ENCODE peak calls at places on chromosomes 13 and 19, in seven cellular contexts. S, Z, J, M, V, O and Y are unnamed samples.

GRCh38 chr13:98657506-98658085 is 80.7 kb upstream of the STK24 start:
- DNase-seq in S (no peak), Z (no peak), J (no peak), M (no peak), V (no peak), O (no peak), Y (no peak)

GRCh38 chr13:46749951-46750350 is 47.0 kb downstream of the ESD start:
- DNase-seq in S (no peak), Z (peak), J (no peak), M (no peak), V (no peak), O (no peak), Y (no peak)

GRCh38 chr13:25948910-25949309 is 102.9 kb downstream of the SHISA2 start:
- DNase-seq in S (no peak), Z (no peak), J (no peak), M (no peak), V (no peak), O (no peak), Y (no peak)

GRCh38 chr19:35232912-35233311 is 4.4 kb upstream of the FAM187B start:
- DNase-seq in S (no peak), Z (no peak), J (no peak), M (no peak), V (no peak), O (no peak), Y (peak)

GRCh38 chr13:99384468-99384867 is 77.3 kb upstream of the GPR183 start:
- DNase-seq in S (no peak), Z (no peak), J (no peak), M (no peak), V (no peak), O (no peak), Y (no peak)

GRCh38 chr13:69553976-69554375 is 553.6 kb upstream of the ATXN8OS start:
- DNase-seq in S (no peak), Z (no peak), J (no peak), M (no peak), V (no peak), O (no peak), Y (no peak)

GRCh38 chr13:108734676-108735075 is 105.3 kb downstream of the MYO16 start:
- DNase-seq in S (no peak), Z (no peak), J (no peak), M (no peak), V (no peak), O (no peak), Y (no peak)

GRCh38 chr13:95275322-95276118 is 25.7 kb downstream of the ABCC4 start:
- DNase-seq in S (no peak), Z (no peak), J (no peak), M (peak), V (no peak), O (no peak), Y (no peak)

GRCh38 chr19:1488282-1488601 is 1.9 kb downstream of the PCSK4 start:
- DNase-seq in S (no peak), Z (no peak), J (no peak), M (no peak), V (no peak), O (no peak), Y (no peak)

GRCh38 chr19:15251010-15251748 is 18.9 kb upstream of the EPHX3 start:
- DNase-seq in S (no peak), Z (no peak), J (peak), M (no peak), V (no peak), O (peak), Y (no peak)

GRCh38 chr19:35641515-35642151 is at the start of gene ETV2:
- DNase-seq in S (no peak), Z (no peak), J (peak), M (peak), V (peak), O (peak), Y (no peak)

GRCh38 chr13:106815545-106815944 is 247.6 kb upstream of the ARGLU1 start:
- DNase-seq in S (no peak), Z (no peak), J (no peak), M (no peak), V (no peak), O (no peak), Y (no peak)

GRCh38 chr13:27406178-27406939 is 18.1 kb upstream of the GTF3A start:
- DNase-seq in S (no peak), Z (no peak), J (no peak), M (no peak), V (peak), O (peak), Y (no peak)

GRCh38 chr19:39125554-39126311 is at the start of gene PAK4:
- DNase-seq in S (peak), Z (peak), J (peak), M (peak), V (peak), O (peak), Y (peak)

GRCh38 chr13:98890186-98890585 is 87.7 kb downstream of the DOCK9 start:
- DNase-seq in S (peak), Z (peak), J (no peak), M (no peak), V (no peak), O (peak), Y (no peak)

GRCh38 chr13:113980489-113981064 is 6.7 kb upstream of the C13orf46 start:
- DNase-seq in S (no peak), Z (no peak), J (no peak), M (no peak), V (no peak), O (no peak), Y (no peak)

GRCh38 chr19:19662866-19663291 is 597 bp downstream of the ATP13A1 start:
- DNase-seq in S (no peak), Z (no peak), J (no peak), M (no peak), V (peak), O (no peak), Y (no peak)

GRCh38 chr13:112651306-112651705 is 38.5 kb upstream of the ATP11A start:
- DNase-seq in S (no peak), Z (no peak), J (no peak), M (no peak), V (no peak), O (peak), Y (no peak)

GRCh38 chr19:6047256-6047655 is 63.0 kb downstream of the RFX2 start:
- DNase-seq in S (no peak), Z (no peak), J (no peak), M (no peak), V (no peak), O (no peak), Y (peak)

GRCh38 chr19:31448221-31448657 is 99.0 kb upstream of the TSHZ3 start:
- DNase-seq in S (peak), Z (no peak), J (peak), M (peak), V (peak), O (no peak), Y (no peak)

GRCh38 chr19:28234637-28235036 is 978.3 kb downstream of the UQCRFS1 start:
- DNase-seq in S (peak), Z (peak), J (no peak), M (no peak), V (no peak), O (no peak), Y (no peak)

GRCh38 chr19:55641376-55642152 is 762 bp downstream of the ZNF580 start:
- DNase-seq in S (no peak), Z (no peak), J (no peak), M (no peak), V (peak), O (no peak), Y (no peak)

GRCh38 chr13:73399347-73400216 is 340.8 kb downstream of the KLF5 start:
- DNase-seq in S (no peak), Z (no peak), J (no peak), M (peak), V (peak), O (no peak), Y (no peak)

GRCh38 chr13:97076898-97077297 is 82.6 kb upstream of the OXGR1 start:
- DNase-seq in S (no peak), Z (no peak), J (no peak), M (no peak), V (no peak), O (peak), Y (no peak)

GRCh38 chr19:55198651-55199050 is 10.7 kb downstream of the PTPRH start:
- DNase-seq in S (no peak), Z (no peak), J (no peak), M (no peak), V (no peak), O (no peak), Y (no peak)

GRCh38 chr19:31676271-31677004 is 327.2 kb upstream of the TSHZ3 start:
- DNase-seq in S (no peak), Z (no peak), J (no peak), M (no peak), V (no peak), O (no peak), Y (no peak)

GRCh38 chr13:51684076-51684475 is 99.8 kb downstream of the WDFY2 start:
- DNase-seq in S (no peak), Z (peak), J (no peak), M (no peak), V (no peak), O (no peak), Y (no peak)

GRCh38 chr19:2309734-2310362 is 1.9 kb upstream of the LINGO3 start:
- DNase-seq in S (no peak), Z (peak), J (no peak), M (no peak), V (no peak), O (no peak), Y (no peak)

GRCh38 chr13:59303433-59303832 is 860.3 kb downstream of the DIAPH3 start:
- DNase-seq in S (no peak), Z (no peak), J (no peak), M (no peak), V (no peak), O (no peak), Y (no peak)

GRCh38 chr13:81275666-81276258 is 934.8 kb upstream of the SPRY2 start:
- DNase-seq in S (no peak), Z (no peak), J (no peak), M (no peak), V (no peak), O (no peak), Y (no peak)

GRCh38 chr13:48641404-48641803 is 12.3 kb upstream of the CYSLTR2 start:
- DNase-seq in S (no peak), Z (no peak), J (no peak), M (no peak), V (no peak), O (no peak), Y (no peak)

GRCh38 chr13:46896346-46897138 is at the start of gene HTR2A:
- DNase-seq in S (peak), Z (no peak), J (no peak), M (peak), V (no peak), O (no peak), Y (no peak)

GRCh38 chr13:74067818-74068217 is 66.4 kb downstream of the KLF12 start:
- DNase-seq in S (no peak), Z (no peak), J (no peak), M (no peak), V (no peak), O (no peak), Y (no peak)

GRCh38 chr13:72737033-72737432 is 9.3 kb downstream of the BORA start:
- DNase-seq in S (no peak), Z (no peak), J (no peak), M (no peak), V (no peak), O (no peak), Y (no peak)

GRCh38 chr13:28590450-28590849 is 68.5 kb upstream of the POMP start:
- DNase-seq in S (no peak), Z (no peak), J (no peak), M (no peak), V (no peak), O (no peak), Y (no peak)

GRCh38 chr19:42422576-42423461 is 4.4 kb downstream of the LIPE start:
- DNase-seq in S (no peak), Z (no peak), J (no peak), M (no peak), V (peak), O (no peak), Y (no peak)

DNA sequence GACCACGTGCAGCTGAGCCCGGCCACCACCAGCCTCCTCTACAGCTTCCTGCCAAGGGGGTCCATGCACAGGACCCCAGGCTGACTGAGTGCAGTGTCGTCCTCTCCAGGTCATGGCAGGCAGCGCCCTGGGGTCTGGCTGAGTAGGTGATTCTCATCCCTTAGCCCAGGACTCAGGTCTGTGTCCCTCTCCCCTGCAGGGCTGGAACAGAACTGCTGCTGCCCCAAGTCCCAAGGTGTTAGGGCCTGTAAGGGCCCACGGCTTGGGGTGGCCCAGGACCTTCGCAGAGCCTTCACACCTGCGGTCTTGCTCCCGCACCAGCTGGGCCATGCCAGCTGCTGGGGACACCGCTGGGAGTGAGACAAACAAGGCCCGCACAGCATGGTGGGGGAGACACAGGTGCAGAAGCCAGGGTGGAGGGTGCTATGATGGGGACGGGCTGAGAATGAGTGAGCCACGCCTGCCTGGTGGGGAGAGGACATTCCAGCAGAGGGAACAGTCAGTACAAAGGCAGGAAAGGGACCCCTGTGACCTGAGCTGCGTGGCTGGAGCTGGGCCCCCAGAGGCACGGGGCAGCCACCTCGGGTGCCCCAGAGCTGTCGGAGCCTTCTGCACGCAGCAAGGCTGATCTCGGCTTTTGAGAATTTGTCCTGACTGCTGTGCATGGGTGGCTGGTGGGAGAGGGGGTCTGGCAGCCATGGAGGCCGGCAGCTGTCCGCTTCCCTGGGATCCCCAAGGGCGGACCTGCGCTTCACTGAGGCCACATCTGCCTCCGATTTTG is 11.9 kb downstream of the PLEKHF1 start:
- DNase-seq in S (no peak), Z (no peak), J (no peak), M (no peak), V (no peak), O (no peak), Y (no peak)
- TF ChIP-seq CTCF in S (no peak), Z (no peak), J (no peak), M (no peak), V (no peak), O (no peak), Y (peak)

GRCh38 chr13:20294497-20294896 is 62.4 kb upstream of the GJB6 start:
- DNase-seq in S (no peak), Z (no peak), J (no peak), M (no peak), V (no peak), O (no peak), Y (no peak)
- TF ChIP-seq CTCF in S (peak), Z (no peak), J (no peak), M (no peak), V (no peak), O (no peak), Y (peak)

GRCh38 chr13:109871018-109871370 is 84.6 kb upstream of the IRS2 start:
- DNase-seq in S (no peak), Z (no peak), J (no peak), M (no peak), V (no peak), O (no peak), Y (no peak)

GRCh38 chr13:109867766-109868165 is 81.4 kb upstream of the IRS2 start:
- DNase-seq in S (no peak), Z (no peak), J (no peak), M (no peak), V (no peak), O (no peak), Y (no peak)

GRCh38 chr13:109869312-109870237 is 83.2 kb upstream of the IRS2 start:
- DNase-seq in S (peak), Z (no peak), J (peak), M (peak), V (peak), O (peak), Y (no peak)

GRCh38 chr13:109870281-109871017 is 84.1 kb upstream of the IRS2 start:
- DNase-seq in S (no peak), Z (no peak), J (no peak), M (no peak), V (no peak), O (no peak), Y (no peak)

DNA sequence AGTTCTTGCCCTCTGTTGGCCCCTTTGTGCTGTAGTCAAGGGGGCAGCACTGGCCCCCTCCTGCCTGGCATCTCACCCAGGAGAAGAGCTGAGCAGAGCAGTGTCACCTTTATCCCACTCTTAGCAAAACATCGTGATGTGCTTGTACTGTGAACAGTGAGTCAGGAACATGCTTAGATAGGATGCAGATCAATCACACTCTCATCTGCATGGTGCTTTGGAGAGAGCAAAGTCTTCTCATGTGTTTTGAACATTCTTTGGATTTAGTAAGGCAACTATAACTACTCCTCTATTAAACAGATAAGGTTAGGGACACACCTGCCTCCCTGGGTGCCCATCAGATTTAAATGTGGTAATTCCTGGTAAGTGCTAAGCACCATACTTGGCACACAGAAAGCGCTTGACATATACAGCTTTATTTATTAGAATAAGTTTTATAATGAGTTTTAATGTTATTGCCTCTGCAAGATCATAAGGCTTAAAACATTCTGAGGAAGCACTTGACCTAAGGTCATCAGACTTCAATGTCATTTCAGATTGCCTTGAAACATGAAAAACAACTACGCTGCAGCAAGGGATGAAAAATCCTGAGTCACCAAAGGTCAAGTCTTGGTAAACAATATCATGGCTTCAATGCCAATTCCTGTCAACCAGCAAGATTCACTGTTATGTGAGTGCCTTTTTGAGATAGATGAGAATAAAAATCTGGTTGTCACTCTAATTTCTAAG is 82.4 kb upstream of the IRS2 start:
- DNase-seq in S (no peak), Z (no peak), J (no peak), M (no peak), V (no peak), O (no peak), Y (no peak)
- TF ChIP-seq CTCF in S (no peak), Z (no peak), J (no peak), M (no peak), V (no peak), O (no peak), Y (no peak)

DNA sequence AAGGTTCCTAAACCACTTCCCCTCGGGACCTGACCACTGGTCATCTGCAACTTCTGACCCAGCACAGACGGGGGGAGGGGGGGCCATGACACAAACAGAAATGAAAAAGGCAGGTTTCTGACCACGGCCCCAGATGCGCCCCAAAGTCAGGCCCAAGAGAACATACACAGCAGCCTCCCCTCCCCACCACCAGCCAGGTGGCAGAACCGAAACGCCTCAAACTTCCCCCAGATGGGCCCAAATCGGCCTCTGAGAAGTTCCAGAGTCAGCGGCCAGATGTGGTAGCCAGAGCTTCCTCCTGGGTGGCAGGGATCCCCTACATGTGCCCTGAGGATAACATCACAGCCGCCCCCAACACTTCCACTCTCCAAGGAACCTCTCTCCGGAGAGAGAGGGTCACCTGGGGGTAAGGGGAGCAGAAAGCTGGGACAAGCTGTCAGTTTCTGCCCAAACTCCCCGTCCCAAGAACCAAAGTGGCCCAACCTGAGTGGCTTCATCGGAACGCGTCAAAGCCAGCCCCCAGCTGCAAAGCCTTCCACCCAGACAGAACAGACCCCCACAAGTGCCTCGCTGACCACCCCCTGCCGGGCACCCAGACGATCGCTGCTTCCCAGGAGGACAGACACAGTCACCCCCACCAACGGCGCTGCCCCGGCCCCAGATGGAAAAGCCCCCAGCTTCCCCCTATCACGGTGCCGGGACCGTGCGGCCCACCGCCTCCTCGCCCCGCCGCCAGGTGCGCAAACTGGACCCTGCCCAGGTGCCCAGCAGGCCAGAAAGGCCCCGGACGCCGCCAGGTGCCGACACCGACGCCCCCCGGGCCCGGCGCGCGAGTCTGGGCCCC is 800 bp downstream of the ELL start:
- DNase-seq in S (no peak), Z (no peak), J (peak), M (peak), V (peak), O (peak), Y (no peak)
- TF ChIP-seq CTCF in S (peak), Z (no peak), J (no peak), M (no peak), V (no peak), O (peak), Y (peak)